ENCODE peak calls at places on chromosomes 2 and 18, in five cellular contexts. One of them, this sample, is unnamed.

GRCh38 chr2:15860051-15860663 is 80.2 kb upstream of the MYCN start:
- DNase-seq in H1: no peak
- DNase-seq in GM12878: no peak
- DNase-seq in IMR-90: no peak
- DNase-seq in A549: no peak
- DNase-seq in this sample: no peak

GRCh38 chr18:36038102-36038663 is 29.2 kb downstream of the RPRD1A start:
- DNase-seq in A549: no peak
- DNase-seq in H1: no peak
- DNase-seq in IMR-90: no peak
- DNase-seq in GM12878: no peak
- DNase-seq in this sample: no peak

GRCh38 chr2:41899189-41899588 is 148.6 kb upstream of the PKDCC start:
- DNase-seq in H1: no peak
- DNase-seq in GM12878: no peak
- DNase-seq in A549: no peak
- DNase-seq in IMR-90: peak
- DNase-seq in this sample: no peak

GRCh38 chr2:226760412-226761194 is 39.0 kb downstream of the IRS1 start:
- DNase-seq in GM12878: no peak
- DNase-seq in IMR-90: peak
- DNase-seq in A549: peak
- DNase-seq in H1: no peak
- DNase-seq in this sample: no peak

GRCh38 chr2:138403431-138403927 is 98.1 kb upstream of the SPOPL start:
- DNase-seq in H1: no peak
- DNase-seq in GM12878: no peak
- DNase-seq in A549: no peak
- DNase-seq in IMR-90: no peak
- DNase-seq in this sample: no peak

GRCh38 chr2:103363639-103364038 is 601.8 kb downstream of the TMEM182 start:
- DNase-seq in IMR-90: no peak
- DNase-seq in H1: no peak
- DNase-seq in GM12878: no peak
- DNase-seq in A549: no peak
- DNase-seq in this sample: no peak

GRCh38 chr18:8798996-8799395 is 93.6 kb downstream of the MTCL1 start:
- DNase-seq in H1: no peak
- DNase-seq in GM12878: no peak
- DNase-seq in IMR-90: no peak
- DNase-seq in A549: no peak
- DNase-seq in this sample: peak

GRCh38 chr2:239804161-239805042 is 220.7 kb downstream of the NDUFA10 start:
- DNase-seq in IMR-90: no peak
- DNase-seq in H1: peak
- DNase-seq in A549: no peak
- DNase-seq in GM12878: no peak
- DNase-seq in this sample: no peak

DNA sequence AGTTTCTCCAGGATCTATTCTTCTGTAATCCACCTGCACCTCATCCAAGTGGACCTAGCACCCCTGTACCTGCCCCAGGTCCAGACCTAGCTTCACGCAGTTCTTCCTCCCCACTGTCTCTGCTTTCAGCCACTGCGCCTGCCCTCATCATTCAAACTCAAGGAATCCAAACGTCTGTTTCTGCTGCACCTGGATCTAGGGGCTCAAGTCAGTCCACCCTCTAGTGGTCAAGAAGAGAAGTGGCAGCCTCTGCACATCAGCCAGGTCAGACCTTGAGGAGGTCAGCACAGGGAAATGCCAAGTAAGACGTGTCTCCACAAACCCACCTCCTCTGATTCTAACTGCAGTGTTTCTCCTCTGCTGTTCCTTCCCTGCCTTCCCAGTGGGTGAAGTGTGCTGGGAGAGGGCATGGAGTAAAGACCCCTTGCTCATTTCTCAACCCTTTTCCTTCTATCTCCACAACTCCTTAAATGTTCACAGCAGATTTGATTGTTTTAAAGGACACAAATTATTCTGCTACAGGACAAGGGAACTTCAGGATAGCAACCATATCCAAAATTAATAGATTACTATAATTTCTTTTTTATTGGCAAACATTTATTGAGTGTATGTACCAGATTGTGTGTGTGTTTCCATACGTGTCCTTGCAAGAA is 8.7 kb upstream of the RNF152 start:
- DNase-seq in H1: peak
- DNase-seq in GM12878: peak
- DNase-seq in IMR-90: peak
- DNase-seq in A549: peak
- DNase-seq in this sample: peak
- TF ChIP-seq RFX5 in H1: no peak
- TF ChIP-seq RFX5 in GM12878: no peak
- TF ChIP-seq RFX5 in IMR-90: no peak
- TF ChIP-seq RFX5 in A549: no peak
- TF ChIP-seq RFX5 in this sample: no peak

DNA sequence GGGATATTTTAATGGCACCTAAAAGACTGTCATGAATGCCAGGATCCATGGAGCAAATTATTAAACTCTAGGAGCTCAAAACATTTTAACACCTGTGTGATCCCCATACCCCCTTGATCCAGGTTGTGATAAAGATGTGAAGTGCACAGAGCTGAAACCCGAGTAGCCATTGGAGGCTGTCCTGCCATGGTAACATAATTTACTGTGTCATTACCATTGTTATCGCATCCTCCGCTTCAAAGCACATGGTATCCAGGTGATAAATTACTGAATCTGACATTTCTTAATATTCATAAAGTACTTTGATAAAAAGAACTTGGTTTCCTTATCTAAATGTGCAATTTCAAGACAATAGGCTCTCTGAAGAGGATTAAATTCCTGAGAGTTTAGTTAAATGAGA is 109.3 kb downstream of the CHST9 start:
- DNase-seq in H1: no peak
- DNase-seq in A549: no peak
- DNase-seq in GM12878: no peak
- DNase-seq in IMR-90: no peak
- DNase-seq in this sample: no peak
- TF ChIP-seq RFX5 in H1: no peak
- TF ChIP-seq RFX5 in A549: no peak
- TF ChIP-seq RFX5 in GM12878: no peak
- TF ChIP-seq RFX5 in IMR-90: no peak
- TF ChIP-seq RFX5 in this sample: no peak

DNA sequence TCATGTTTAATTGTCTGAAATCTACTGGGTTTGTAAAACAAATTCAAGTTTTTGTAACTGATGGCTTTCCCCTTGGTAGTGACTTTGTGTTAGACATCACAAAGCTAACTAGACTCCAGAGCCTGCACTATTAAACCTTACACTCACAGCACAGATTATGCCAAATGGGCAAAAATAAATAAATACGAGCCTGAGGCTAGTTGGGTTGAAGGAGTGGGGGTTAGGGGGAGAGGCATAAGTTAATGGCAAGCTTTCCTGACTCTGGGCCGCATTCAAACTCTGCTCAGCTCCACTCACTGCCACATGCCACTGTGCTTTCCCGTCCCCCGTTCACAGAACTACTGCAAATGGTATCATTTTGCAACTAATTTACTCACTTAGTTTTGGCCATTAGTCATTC is 1079.9 kb upstream of the PIK3C3 start:
- DNase-seq in GM12878: no peak
- DNase-seq in A549: no peak
- DNase-seq in H1: no peak
- DNase-seq in IMR-90: no peak
- DNase-seq in this sample: no peak
- TF ChIP-seq RFX5 in GM12878: no peak
- TF ChIP-seq RFX5 in A549: no peak
- TF ChIP-seq RFX5 in H1: no peak
- TF ChIP-seq RFX5 in IMR-90: no peak
- TF ChIP-seq RFX5 in this sample: no peak

GRCh38 chr2:159035790-159036411 is 67.5 kb downstream of the TANC1 start:
- DNase-seq in GM12878: no peak
- DNase-seq in A549: peak
- DNase-seq in H1: no peak
- DNase-seq in IMR-90: peak
- DNase-seq in this sample: peak
- TF ChIP-seq RFX5 in GM12878: no peak
- TF ChIP-seq RFX5 in A549: no peak
- TF ChIP-seq RFX5 in H1: no peak
- TF ChIP-seq RFX5 in IMR-90: no peak
- TF ChIP-seq RFX5 in this sample: no peak

This sample was measured in SK-N-SH.